ENCODE peak calls at places on chromosome 20, in five cellular contexts. Y, R, O, V and B are unnamed samples.

GRCh38 chr20:4130404-4131189 is 115.2 kb upstream of the RNF24 start:
- DNase-seq in Y (no peak), R (peak), O (no peak), V (peak), B (no peak)

GRCh38 chr20:44495257-44495656 is 19.6 kb downstream of the TTPAL start:
- DNase-seq in Y (no peak), R (peak), O (no peak), V (peak), B (no peak)

GRCh38 chr20:49675368-49676151 is 38.1 kb downstream of the B4GALT5 start:
- DNase-seq in Y (no peak), R (no peak), O (no peak), V (no peak), B (no peak)

GRCh38 chr20:57425150-57426013 is 34.2 kb downstream of the RBM38 start:
- DNase-seq in Y (no peak), R (no peak), O (peak), V (no peak), B (no peak)

GRCh38 chr20:44494266-44494665 is 18.6 kb downstream of the TTPAL start:
- DNase-seq in Y (no peak), R (peak), O (no peak), V (peak), B (no peak)

GRCh38 chr20:41162396-41162795 is 25.1 kb downstream of the PLCG1 start:
- DNase-seq in Y (no peak), R (no peak), O (no peak), V (no peak), B (no peak)

GRCh38 chr20:3995067-3995748 is 20.1 kb downstream of the RNF24 start:
- DNase-seq in Y (no peak), R (peak), O (no peak), V (no peak), B (no peak)

GRCh38 chr20:37552415-37552814 is 24.7 kb upstream of the BLCAP start:
- DNase-seq in Y (no peak), R (peak), O (no peak), V (no peak), B (no peak)

GRCh38 chr20:8094415-8094818 is 37.6 kb upstream of the PLCB1 start:
- DNase-seq in Y (peak), R (peak), O (no peak), V (peak), B (no peak)

GRCh38 chr20:11054266-11055025 is 380.6 kb upstream of the JAG1 start:
- DNase-seq in Y (no peak), R (no peak), O (no peak), V (no peak), B (no peak)

GRCh38 chr20:582204-582603 is 27.9 kb downstream of the TCF15 start:
- DNase-seq in Y (no peak), R (no peak), O (no peak), V (no peak), B (no peak)

GRCh38 chr20:45997187-45997586 is 11.5 kb upstream of the MMP9 start:
- DNase-seq in Y (no peak), R (no peak), O (no peak), V (no peak), B (peak)

GRCh38 chr20:33992145-33992922 is 1.4 kb upstream of the RALY start:
- DNase-seq in Y (no peak), R (peak), O (no peak), V (no peak), B (no peak)

GRCh38 chr20:49583669-49584417 is 15.9 kb upstream of the PTGIS start:
- DNase-seq in Y (peak), R (peak), O (no peak), V (peak), B (no peak)

GRCh38 chr20:6231551-6231950 is 108.7 kb upstream of the FERMT1 start:
- DNase-seq in Y (no peak), R (no peak), O (no peak), V (peak), B (no peak)

GRCh38 chr20:258963-259362 is 1.4 kb downstream of the DEFB132 start:
- DNase-seq in Y (no peak), R (no peak), O (no peak), V (peak), B (no peak)

GRCh38 chr20:59443558-59443957 is 143.1 kb downstream of the EDN3 start:
- DNase-seq in Y (no peak), R (no peak), O (no peak), V (no peak), B (no peak)

GRCh38 chr20:23629017-23629541 is 8.7 kb downstream of the CST3 start:
- DNase-seq in Y (no peak), R (peak), O (no peak), V (peak), B (no peak)

GRCh38 chr20:43973671-43974450 is 59.2 kb downstream of the TOX2 start:
- DNase-seq in Y (no peak), R (no peak), O (no peak), V (no peak), B (no peak)

GRCh38 chr20:3000852-3001523 is 42.4 kb upstream of the GNRH2 start:
- DNase-seq in Y (no peak), R (peak), O (no peak), V (peak), B (no peak)

GRCh38 chr20:43530321-43531090 is 23.0 kb downstream of the L3MBTL1 start:
- DNase-seq in Y (no peak), R (no peak), O (no peak), V (no peak), B (peak)

GRCh38 chr20:63972312-63973159 is 2.8 kb upstream of the ZNF512B start:
- DNase-seq in Y (no peak), R (no peak), O (peak), V (no peak), B (peak)

GRCh38 chr20:40443731-40444130 is 245.3 kb downstream of the MAFB start:
- DNase-seq in Y (no peak), R (no peak), O (no peak), V (no peak), B (no peak)

GRCh38 chr20:57255183-57255582 is 11.3 kb downstream of the BMP7 start:
- DNase-seq in Y (no peak), R (no peak), O (no peak), V (no peak), B (no peak)

GRCh38 chr20:32235331-32236047 is 27.8 kb downstream of the POFUT1 start:
- DNase-seq in Y (no peak), R (no peak), O (no peak), V (no peak), B (peak)

GRCh38 chr20:32236048-32236533 is 28.4 kb downstream of the POFUT1 start:
- DNase-seq in Y (no peak), R (no peak), O (no peak), V (no peak), B (peak)

GRCh38 chr20:32238483-32239425 is 31.1 kb downstream of the POFUT1 start:
- DNase-seq in Y (no peak), R (no peak), O (no peak), V (no peak), B (peak)

GRCh38 chr20:32237419-32237818 is 29.7 kb downstream of the POFUT1 start:
- DNase-seq in Y (no peak), R (no peak), O (no peak), V (no peak), B (peak)

DNA sequence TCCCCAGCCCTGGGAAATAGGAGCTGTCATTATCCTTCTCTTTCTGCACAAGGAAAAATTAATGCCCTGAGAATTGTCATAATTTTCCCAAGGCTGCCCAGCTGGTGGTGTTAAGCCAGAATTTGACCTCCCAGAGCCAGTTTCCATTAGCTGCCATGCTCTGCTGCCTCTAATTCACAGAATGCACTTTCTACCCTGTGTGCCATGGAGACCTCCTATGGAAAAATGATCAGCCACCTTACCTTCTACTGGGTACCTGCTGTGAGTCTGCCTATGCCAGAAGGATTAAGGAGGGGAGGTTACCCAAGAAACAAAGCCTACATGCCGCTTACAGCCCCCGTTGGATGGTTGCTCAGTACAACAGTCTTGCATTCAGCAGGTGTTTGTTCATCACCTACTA is 29.1 kb downstream of the POFUT1 start:
- DNase-seq in Y (no peak), R (no peak), O (no peak), V (no peak), B (peak)
- TF ChIP-seq CTCF in Y (no peak), R (no peak), O (no peak), V (no peak), B (no peak)

DNA sequence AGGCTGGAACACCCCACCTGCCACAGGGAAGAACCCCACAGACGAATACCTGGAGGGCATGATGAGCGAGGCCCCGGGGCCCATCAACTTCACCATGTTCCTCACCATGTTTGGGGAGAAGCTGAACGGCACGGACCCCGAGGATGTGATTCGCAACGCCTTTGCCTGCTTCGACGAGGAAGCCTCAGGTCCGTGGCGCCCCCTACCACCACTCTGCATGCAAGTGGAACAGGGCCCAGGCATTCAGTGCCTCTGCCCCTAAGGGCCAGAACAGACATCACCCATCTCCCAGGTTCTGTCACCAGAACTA is 6.6 kb downstream of the MYL9 start:
- DNase-seq in Y (no peak), R (no peak), O (peak), V (no peak), B (no peak)
- TF ChIP-seq CTCF in Y (no peak), R (peak), O (peak), V (no peak), B (peak)

DNA sequence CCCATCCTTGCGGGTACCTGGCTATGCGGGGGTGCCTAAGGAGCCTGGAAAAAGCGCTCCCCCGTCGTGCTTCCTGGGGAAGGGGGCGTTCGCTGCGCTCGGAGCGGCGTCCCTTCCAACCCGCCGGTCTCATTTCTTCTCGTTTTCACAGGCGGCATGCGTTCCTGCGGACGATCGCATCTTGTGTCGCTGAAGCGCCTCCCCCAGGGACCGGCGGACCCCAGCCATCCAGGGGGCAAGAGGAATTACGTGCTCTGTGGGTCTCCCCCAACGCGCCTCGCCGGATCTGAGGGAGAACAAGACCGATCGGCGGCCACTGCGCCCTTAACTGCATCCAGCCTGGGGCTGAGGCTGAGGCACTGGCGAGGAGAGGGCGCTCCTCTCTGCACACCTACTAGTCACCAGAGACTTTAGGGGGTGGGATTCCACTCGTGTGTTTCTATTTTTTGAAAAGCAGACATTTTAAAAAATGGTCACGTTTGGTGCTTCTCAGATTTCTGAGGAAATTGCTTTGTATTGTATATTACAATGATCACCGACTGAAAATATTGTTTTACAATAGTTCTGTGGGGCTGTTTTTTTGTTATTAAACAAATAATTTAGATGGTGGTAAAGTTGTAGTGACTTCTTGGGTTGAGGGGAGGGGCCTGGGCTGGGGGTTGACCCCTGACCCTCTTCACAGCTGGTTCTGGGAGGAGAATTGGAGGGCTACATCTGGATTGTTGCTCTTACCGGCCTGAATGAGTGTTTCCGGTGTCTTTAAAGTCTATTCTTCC is 1.0 kb downstream of the ID1 start:
- DNase-seq in Y (peak), R (no peak), O (peak), V (peak), B (no peak)
- TF ChIP-seq CTCF in Y (no peak), R (peak), O (no peak), V (no peak), B (peak)

DNA sequence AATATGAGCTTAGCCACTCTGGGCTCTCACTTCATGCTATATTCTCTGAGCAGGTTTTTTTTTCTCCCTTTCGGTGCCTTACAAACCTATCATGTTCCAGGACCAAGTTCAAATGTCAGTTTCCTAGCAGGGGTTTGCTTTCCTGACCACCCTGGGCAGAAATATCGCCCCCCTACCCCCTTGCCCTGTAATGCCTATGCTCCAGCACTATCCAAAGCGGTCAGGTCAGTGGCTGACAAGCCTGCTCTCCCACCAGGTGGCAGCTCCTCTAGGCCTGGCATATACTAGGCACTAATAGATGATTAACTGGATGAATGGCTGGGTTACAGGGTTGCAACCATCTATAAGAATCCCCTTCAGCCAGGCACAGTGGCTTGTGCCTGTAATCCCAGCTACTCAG is 25.7 kb upstream of the AAR2 start:
- DNase-seq in Y (no peak), R (no peak), O (no peak), V (no peak), B (no peak)
- TF ChIP-seq CTCF in Y (no peak), R (peak), O (peak), V (peak), B (peak)

GRCh38 chr20:32019563-32020463 is 9.6 kb downstream of the CCM2L start:
- DNase-seq in Y (no peak), R (no peak), O (no peak), V (no peak), B (no peak)
- TF ChIP-seq CTCF in Y (no peak), R (no peak), O (no peak), V (no peak), B (no peak)